ENCODE peak calls at places on chromosomes 4 and X, in eight cellular contexts. V is neural progenitor cell, M is epithelial cell of esophagus, I is AG09309, H is neural crest cell, L is PC-9, E is Peyer's patch, X is choroid plexus epithelial cell. R is an unnamed sample.
A peak's percentile ranks its signal among the peaks of the same experiment; 100 is the strongest.

GRCh38 chr4:16505726-16506125 is 279.5 kb upstream of the TAPT1 start:
- DNase-seq in E (no peak), V (peak; percentile 79), L (no peak), H (no peak), X (peak; percentile 46), M (no peak), I (no peak), R (no peak)

GRCh38 chr4:71472946-71473345 is 134.1 kb downstream of the SLC4A4 start:
- DNase-seq in H (no peak), X (peak; percentile 54), M (peak; percentile 72), E (no peak), V (no peak), L (no peak), I (peak; percentile 43), R (peak; percentile 11)

GRCh38 chrX:149522914-149523313 is 17.8 kb upstream of the IDS start:
- DNase-seq in E (no peak), L (no peak), X (no peak), H (no peak), I (no peak), V (no peak), M (no peak), R (no peak)

GRCh38 chrX:74080165-74080564 is 223.8 kb upstream of the ZCCHC13 start:
- DNase-seq in X (peak; percentile 1), I (no peak), E (no peak), V (no peak), M (no peak), L (no peak), H (no peak), R (no peak)

GRCh38 chr4:156765277-156765676 is 206.3 kb downstream of the PDGFC start:
- DNase-seq in H (no peak), L (no peak), I (no peak), E (no peak), M (no peak), X (peak; percentile 79), V (no peak), R (no peak)

GRCh38 chrX:2705036-2705435 is 13.9 kb downstream of the CD99 start:
- DNase-seq in I (no peak), H (no peak), L (no peak), X (peak; percentile 49), M (no peak), V (no peak), E (no peak), R (no peak)

GRCh38 chr4:181517521-181517920 is 725.7 kb upstream of the TENM3 start:
- DNase-seq in L (no peak), M (no peak), H (no peak), X (peak; percentile 79), I (peak; percentile 52), E (no peak), V (no peak), R (no peak)

GRCh38 chr4:152731997-152732396 is 47.5 kb downstream of the TIGD4 start:
- DNase-seq in X (no peak), E (no peak), V (no peak), H (no peak), M (no peak), L (no peak), I (no peak), R (no peak)

GRCh38 chr4:184614509-184614908 is 34.7 kb downstream of the CASP3 start:
- DNase-seq in V (no peak), I (no peak), E (no peak), M (no peak), H (no peak), L (no peak), X (no peak), R (no peak)

GRCh38 chr4:139014391-139015268 is 951 bp upstream of the NOCT start:
- DNase-seq in X (peak; percentile 91), M (peak; percentile 95), I (peak; percentile 82), H (no peak), V (no peak), L (peak; percentile 52), E (no peak), R (peak; percentile 70)

GRCh38 chrX:115068896-115069295 is 51.5 kb upstream of the IL13RA2 start:
- DNase-seq in L (no peak), X (no peak), H (no peak), E (no peak), I (no peak), V (no peak), M (no peak), R (no peak)

GRCh38 chrX:19674041-19674769 is 158.9 kb upstream of the MAP3K15 start:
- DNase-seq in E (no peak), H (no peak), M (no peak), X (no peak), L (no peak), I (no peak), V (no peak), R (no peak)

GRCh38 chrX:102899940-102900916 is 36.8 kb upstream of the RAB40AL start:
- DNase-seq in H (peak; percentile 69), X (peak; percentile 82), M (peak; percentile 63), E (peak; percentile 84), L (peak; percentile 55), I (peak; percentile 45), V (peak; percentile 60), R (peak; percentile 18)

GRCh38 chrX:95063554-95063953 is 1389.5 kb downstream of the FAM133A start:
- DNase-seq in I (no peak), E (no peak), L (no peak), M (no peak), X (peak; percentile 43), V (no peak), H (no peak), R (no peak)

GRCh38 chr4:57102050-57102564 is 8.1 kb downstream of the IGFBP7 start:
- DNase-seq in M (peak; percentile 73), L (peak; percentile 56), X (peak; percentile 98), V (no peak), I (no peak), E (peak; percentile 53), H (no peak), R (no peak)

GRCh38 chrX:3066555-3066954 is 25.3 kb downstream of the ARSF start:
- DNase-seq in L (no peak), M (peak; percentile 3), X (peak; percentile 13), I (no peak), V (peak; percentile 7), H (no peak), E (no peak), R (no peak)

GRCh38 chr4:13678186-13678924 is 50.8 kb upstream of the BOD1L1 start:
- DNase-seq in M (peak; percentile 18), L (no peak), I (no peak), V (no peak), E (no peak), H (no peak), X (peak; percentile 19), R (no peak)

GRCh38 chrX:13489451-13489850 is 80.0 kb upstream of the EGFL6 start:
- DNase-seq in H (no peak), L (no peak), X (peak; percentile 87), V (no peak), E (peak; percentile 75), M (peak; percentile 76), I (no peak), R (no peak)

GRCh38 chr4:868421-868820 is 42.5 kb upstream of the CPLX1 start:
- DNase-seq in E (no peak), H (no peak), V (no peak), X (no peak), M (no peak), L (no peak), I (no peak), R (no peak)

GRCh38 chrX:14616301-14616700 is 87.0 kb downstream of the GLRA2 start:
- DNase-seq in M (no peak), E (no peak), V (no peak), I (no peak), H (no peak), L (no peak), X (no peak), R (no peak)

GRCh38 chr4:145936142-145937020 is 2.2 kb downstream of the ZNF827 start:
- DNase-seq in E (peak; percentile 82), L (peak; percentile 75), M (peak; percentile 59), V (peak; percentile 71), I (no peak), H (peak; percentile 45), X (peak; percentile 78), R (no peak)

GRCh38 chrX:40243699-40244098 is 145.9 kb upstream of the BCOR start:
- DNase-seq in E (no peak), X (no peak), I (no peak), M (peak; percentile 1), V (peak; percentile 45), L (no peak), H (peak; percentile 32), R (no peak)

GRCh38 chr4:25795566-25796454 is 67.0 kb downstream of the SEL1L3 start:
- DNase-seq in H (peak; percentile 40), V (peak; percentile 92), M (peak; percentile 73), X (peak; percentile 78), L (no peak), I (no peak), E (no peak), R (no peak)
- TF ChIP-seq CTCF in H (no peak), V (peak; percentile 23), M (peak; percentile 14), X (peak; percentile 29), L (no peak), I (peak; percentile 10), E (no peak), R (no peak)

DNA sequence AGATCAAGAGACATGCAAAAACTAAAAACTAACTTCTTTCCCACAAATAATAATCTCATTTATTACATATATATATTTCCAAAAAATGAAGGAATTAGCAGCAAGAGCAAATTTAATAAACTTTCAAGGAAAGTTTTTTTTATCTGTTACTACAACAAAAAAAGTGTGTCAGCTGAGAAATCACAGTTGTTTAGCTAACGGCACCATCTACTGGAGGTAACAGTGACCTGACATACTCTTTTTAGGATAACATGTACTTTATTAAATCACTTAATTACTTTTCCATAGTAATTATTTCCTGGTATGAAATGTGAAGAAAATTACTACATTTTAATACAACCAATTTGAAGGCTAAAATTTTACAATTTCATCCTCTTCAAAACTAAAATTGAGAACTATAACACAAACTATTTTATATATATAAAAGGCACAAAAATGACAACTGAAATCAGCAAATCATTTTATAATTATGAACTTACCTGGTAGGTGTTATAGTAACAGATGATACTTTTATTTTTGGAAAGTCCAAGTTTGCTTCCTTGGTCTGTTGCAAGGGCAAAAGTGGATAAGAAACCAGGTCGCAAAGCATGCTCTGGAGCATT is 9.1 kb downstream of the LAMTOR3 start:
- DNase-seq in H (no peak), M (peak; percentile 61), V (peak; percentile 55), E (no peak), L (no peak), X (peak; percentile 69), I (no peak), R (peak; percentile 28)
- TF ChIP-seq CTCF in H (peak; percentile 78), M (peak; percentile 63), V (peak; percentile 68), E (peak; percentile 64), L (peak; percentile 73), X (peak; percentile 58), I (peak; percentile 39), R (peak; percentile 57)

GRCh38 chr4:73021634-73022033 is 47.9 kb downstream of the COX18 start:
- DNase-seq in I (peak; percentile 16), L (peak; percentile 8), X (peak; percentile 87), M (peak; percentile 73), E (no peak), V (peak; percentile 64), H (no peak), R (peak; percentile 20)
- TF ChIP-seq CTCF in I (peak; percentile 56), L (peak; percentile 58), X (peak; percentile 65), M (peak; percentile 56), E (no peak), V (peak; percentile 61), H (peak; percentile 61), R (peak; percentile 34)

DNA sequence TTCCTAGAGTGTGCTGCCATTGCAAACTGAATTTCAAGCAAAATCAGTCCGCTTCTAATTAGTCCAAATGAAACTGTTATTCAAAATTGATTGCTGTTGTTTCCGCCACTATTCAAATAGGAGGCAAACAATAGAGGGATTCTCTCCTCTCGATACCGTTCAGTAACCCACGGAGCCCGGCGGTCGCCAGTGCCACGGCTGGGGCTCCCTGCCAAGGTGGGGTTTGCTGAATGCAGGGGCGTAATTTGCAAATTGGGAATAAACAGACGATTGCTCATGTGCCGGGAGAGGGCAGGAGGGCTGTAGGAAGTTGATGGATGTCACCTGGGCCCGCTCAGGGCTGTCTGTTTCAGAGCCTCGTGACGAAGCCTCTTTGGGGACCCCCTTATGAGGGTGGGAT is 8.8 kb downstream of the ADRA2C start:
- DNase-seq in M (no peak), L (no peak), I (no peak), E (no peak), V (no peak), X (no peak), H (no peak), R (no peak)
- TF ChIP-seq CTCF in M (no peak), L (no peak), I (no peak), E (no peak), V (no peak), X (no peak), H (no peak), R (no peak)